ENCODE peak calls at places on chromosomes 12 and 14, in ten cellular contexts. One of them, this sample, is unnamed. For H3K27me3, the result is how much of the 10 kb centered on the place peaks cover.

GRCh38 chr14:102525213-102526143 is 15.9 kb upstream of the ANKRD9 start:
- DNase-seq in sigmoid colon: no peak
- DNase-seq in CD8-positive, alpha-beta memory T cell: no peak
- DNase-seq in neuronal stem cell: no peak
- DNase-seq in AG04450: no peak
- DNase-seq in lower lobe of right lung: no peak
- DNase-seq in HCT116: peak
- DNase-seq in tibial artery: no peak
- DNase-seq in aorta: no peak
- DNase-seq in suprapubic skin: no peak
- DNase-seq in this sample: no peak

GRCh38 chr12:109130297-109130696 is 13.9 kb downstream of the ACACB start:
- DNase-seq in sigmoid colon: peak
- DNase-seq in aorta: no peak
- DNase-seq in HCT116: no peak
- DNase-seq in suprapubic skin: peak
- DNase-seq in CD8-positive, alpha-beta memory T cell: no peak
- DNase-seq in tibial artery: no peak
- DNase-seq in AG04450: no peak
- DNase-seq in neuronal stem cell: no peak
- DNase-seq in lower lobe of right lung: no peak
- DNase-seq in this sample: no peak

GRCh38 chr12:46774011-46774633 is 51.7 kb downstream of the SLC38A4 start:
- DNase-seq in sigmoid colon: no peak
- DNase-seq in HCT116: no peak
- DNase-seq in CD8-positive, alpha-beta memory T cell: no peak
- DNase-seq in neuronal stem cell: no peak
- DNase-seq in lower lobe of right lung: no peak
- DNase-seq in aorta: no peak
- DNase-seq in AG04450: no peak
- DNase-seq in tibial artery: no peak
- DNase-seq in suprapubic skin: no peak
- DNase-seq in this sample: no peak

GRCh38 chr12:93223440-93224426 is 154.0 kb upstream of the NUDT4 start:
- DNase-seq in HCT116: no peak
- DNase-seq in AG04450: no peak
- DNase-seq in neuronal stem cell: no peak
- DNase-seq in aorta: no peak
- DNase-seq in sigmoid colon: no peak
- DNase-seq in tibial artery: no peak
- DNase-seq in suprapubic skin: no peak
- DNase-seq in lower lobe of right lung: no peak
- DNase-seq in CD8-positive, alpha-beta memory T cell: no peak
- DNase-seq in this sample: no peak

GRCh38 chr12:94637714-94638113 is 12.6 kb downstream of the TMCC3 start:
- DNase-seq in AG04450: no peak
- DNase-seq in tibial artery: no peak
- DNase-seq in aorta: no peak
- DNase-seq in lower lobe of right lung: no peak
- DNase-seq in suprapubic skin: no peak
- DNase-seq in sigmoid colon: no peak
- DNase-seq in HCT116: no peak
- DNase-seq in neuronal stem cell: no peak
- DNase-seq in CD8-positive, alpha-beta memory T cell: no peak
- DNase-seq in this sample: no peak

GRCh38 chr14:66959437-66960050 is 229.7 kb upstream of the GARIN2 start:
- DNase-seq in suprapubic skin: no peak
- DNase-seq in sigmoid colon: no peak
- DNase-seq in neuronal stem cell: no peak
- DNase-seq in HCT116: no peak
- DNase-seq in AG04450: no peak
- DNase-seq in CD8-positive, alpha-beta memory T cell: no peak
- DNase-seq in lower lobe of right lung: no peak
- DNase-seq in aorta: no peak
- DNase-seq in tibial artery: no peak
- DNase-seq in this sample: no peak

GRCh38 chr12:52041695-52042123 is 9.5 kb upstream of the NR4A1 start:
- DNase-seq in neuronal stem cell: no peak
- DNase-seq in sigmoid colon: peak
- DNase-seq in CD8-positive, alpha-beta memory T cell: peak
- DNase-seq in lower lobe of right lung: no peak
- DNase-seq in AG04450: no peak
- DNase-seq in suprapubic skin: no peak
- DNase-seq in HCT116: no peak
- DNase-seq in aorta: peak
- DNase-seq in tibial artery: no peak
- DNase-seq in this sample: no peak

GRCh38 chr12:121794532-121795028 is 1.1 kb upstream of the RHOF start:
- DNase-seq in HCT116: no peak
- DNase-seq in sigmoid colon: peak
- DNase-seq in aorta: no peak
- DNase-seq in AG04450: no peak
- DNase-seq in tibial artery: no peak
- DNase-seq in lower lobe of right lung: no peak
- DNase-seq in neuronal stem cell: no peak
- DNase-seq in CD8-positive, alpha-beta memory T cell: peak
- DNase-seq in suprapubic skin: no peak
- DNase-seq in this sample: no peak

GRCh38 chr14:106317593-106317992 is 791.2 kb downstream of the TMEM121 start:
- DNase-seq in neuronal stem cell: no peak
- DNase-seq in CD8-positive, alpha-beta memory T cell: no peak
- DNase-seq in tibial artery: no peak
- DNase-seq in HCT116: no peak
- DNase-seq in suprapubic skin: no peak
- DNase-seq in aorta: no peak
- DNase-seq in AG04450: no peak
- DNase-seq in lower lobe of right lung: no peak
- DNase-seq in sigmoid colon: no peak
- DNase-seq in this sample: no peak

GRCh38 chr12:69468237-69469026 is 1.8 kb upstream of the FRS2 start:
- DNase-seq in CD8-positive, alpha-beta memory T cell: no peak
- DNase-seq in tibial artery: no peak
- DNase-seq in AG04450: no peak
- DNase-seq in lower lobe of right lung: no peak
- DNase-seq in sigmoid colon: no peak
- DNase-seq in suprapubic skin: no peak
- DNase-seq in aorta: no peak
- DNase-seq in HCT116: no peak
- DNase-seq in neuronal stem cell: no peak
- DNase-seq in this sample: no peak

GRCh38 chr14:22484638-22485037 is 104.4 kb downstream of the DAD1 start:
- DNase-seq in AG04450: no peak
- DNase-seq in CD8-positive, alpha-beta memory T cell: no peak
- DNase-seq in neuronal stem cell: no peak
- DNase-seq in lower lobe of right lung: no peak
- DNase-seq in tibial artery: no peak
- DNase-seq in HCT116: no peak
- DNase-seq in sigmoid colon: no peak
- DNase-seq in aorta: no peak
- DNase-seq in suprapubic skin: no peak
- DNase-seq in this sample: no peak

DNA sequence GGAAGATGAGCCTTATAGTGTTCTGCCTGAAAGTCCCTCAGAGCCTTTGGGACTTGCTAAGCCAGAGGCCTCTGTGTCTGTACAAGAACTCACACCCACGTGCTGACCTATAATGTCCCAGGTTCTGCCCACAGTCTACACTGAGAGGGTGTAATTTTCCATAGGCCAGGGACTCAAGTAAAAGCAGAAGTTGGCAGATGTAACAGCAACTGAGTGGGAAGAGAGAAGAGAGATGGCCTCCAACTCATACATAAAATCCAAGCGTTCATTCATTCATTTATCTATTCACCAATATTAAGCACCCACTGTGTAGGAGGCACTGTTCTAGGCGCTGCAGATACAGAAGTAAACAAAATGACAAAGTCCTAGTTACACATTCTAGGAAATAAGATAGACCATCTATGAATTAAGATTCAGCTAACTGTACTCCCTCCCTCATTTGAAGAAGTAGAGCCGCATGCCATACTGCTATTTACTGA is 41.7 kb upstream of the MDM1 start:
- DNase-seq in tibial artery: no peak
- DNase-seq in CD8-positive, alpha-beta memory T cell: no peak
- DNase-seq in neuronal stem cell: no peak
- DNase-seq in aorta: no peak
- DNase-seq in AG04450: no peak
- DNase-seq in suprapubic skin: no peak
- DNase-seq in lower lobe of right lung: no peak
- DNase-seq in sigmoid colon: no peak
- DNase-seq in HCT116: no peak
- DNase-seq in this sample: no peak
- H3K4me3 ChIP-seq in tibial artery: no peak
- H3K4me3 ChIP-seq in CD8-positive, alpha-beta memory T cell: no peak
- H3K4me3 ChIP-seq in neuronal stem cell: no peak
- H3K4me3 ChIP-seq in aorta: no peak
- H3K4me3 ChIP-seq in AG04450: no peak
- H3K4me3 ChIP-seq in suprapubic skin: no peak
- H3K4me3 ChIP-seq in lower lobe of right lung: no peak
- H3K4me3 ChIP-seq in sigmoid colon: no peak
- H3K4me3 ChIP-seq in HCT116: no peak
- H3K4me3 ChIP-seq in this sample: no peak

DNA sequence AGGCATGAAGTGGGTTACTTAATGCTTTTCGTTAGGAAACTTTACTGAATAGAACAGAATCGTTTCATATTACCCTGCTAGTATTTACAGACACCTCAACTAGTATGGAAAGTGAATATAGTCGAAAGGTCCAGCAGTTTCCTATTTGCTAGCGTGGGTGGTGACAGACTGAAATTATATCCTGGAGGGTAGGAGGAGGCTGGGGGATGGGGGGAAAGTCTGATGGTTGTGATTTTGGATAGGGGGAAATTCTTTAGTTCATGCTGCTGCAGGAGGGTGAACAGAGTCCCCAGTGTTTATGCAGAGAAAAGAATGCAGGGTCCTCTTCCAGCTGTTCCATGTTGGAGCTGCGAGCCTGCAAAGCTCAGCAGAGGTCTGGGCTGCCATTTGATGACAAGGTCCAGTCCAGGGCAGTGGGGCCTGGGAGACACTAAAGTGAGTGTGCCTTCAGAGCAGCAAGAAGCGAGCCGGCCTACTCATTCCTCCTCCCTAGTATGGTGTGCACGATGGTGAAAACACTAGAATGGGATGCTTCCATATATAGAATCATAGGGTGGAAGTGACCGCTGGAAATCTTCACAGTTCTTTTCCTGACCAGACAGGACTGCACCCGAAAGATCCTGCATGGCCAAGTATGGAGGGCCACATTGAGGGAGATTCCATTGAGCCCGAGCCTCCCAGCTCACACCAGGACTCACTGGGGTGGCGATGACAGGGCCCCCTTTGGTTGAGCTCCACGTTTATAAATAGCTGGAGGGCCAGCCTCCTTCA is 2.1 kb downstream of the SAMD4A start:
- DNase-seq in neuronal stem cell: no peak
- DNase-seq in HCT116: no peak
- DNase-seq in tibial artery: peak
- DNase-seq in sigmoid colon: peak
- DNase-seq in suprapubic skin: no peak
- DNase-seq in aorta: peak
- DNase-seq in AG04450: no peak
- DNase-seq in CD8-positive, alpha-beta memory T cell: no peak
- DNase-seq in lower lobe of right lung: no peak
- DNase-seq in this sample: no peak
- H3K27me3 ChIP-seq in neuronal stem cell: under half
- H3K27me3 ChIP-seq in HCT116: under half
- H3K27me3 ChIP-seq in tibial artery: under half
- H3K27me3 ChIP-seq in sigmoid colon: under half
- H3K27me3 ChIP-seq in suprapubic skin: under half
- H3K27me3 ChIP-seq in aorta: under half
- H3K27me3 ChIP-seq in AG04450: under half
- H3K27me3 ChIP-seq in CD8-positive, alpha-beta memory T cell: under half
- H3K27me3 ChIP-seq in lower lobe of right lung: under half
- H3K27me3 ChIP-seq in this sample: under half

DNA sequence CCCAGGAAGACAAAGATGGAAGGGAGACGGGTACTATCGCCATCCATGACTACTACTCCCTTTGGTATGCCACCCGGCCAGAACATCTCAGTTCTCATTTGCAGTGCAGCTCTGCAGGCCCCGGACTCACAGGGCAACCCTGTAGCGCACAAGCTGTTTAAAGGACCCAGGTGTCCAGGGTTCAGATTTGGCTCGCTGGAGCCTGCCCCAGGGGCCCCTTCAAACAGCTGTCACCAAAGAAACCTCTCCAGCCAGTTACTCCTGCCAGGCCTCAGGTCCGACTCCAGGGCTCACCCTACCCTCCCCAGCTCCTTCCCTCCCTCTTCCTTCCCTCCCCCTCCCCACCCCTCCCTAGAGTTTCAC is 5.5 kb upstream of the CHD4 start:
- DNase-seq in neuronal stem cell: no peak
- DNase-seq in HCT116: no peak
- DNase-seq in lower lobe of right lung: no peak
- DNase-seq in sigmoid colon: no peak
- DNase-seq in suprapubic skin: no peak
- DNase-seq in aorta: no peak
- DNase-seq in CD8-positive, alpha-beta memory T cell: no peak
- DNase-seq in tibial artery: no peak
- DNase-seq in AG04450: no peak
- DNase-seq in this sample: no peak
- H3K4me3 ChIP-seq in neuronal stem cell: peak
- H3K4me3 ChIP-seq in HCT116: peak
- H3K4me3 ChIP-seq in lower lobe of right lung: no peak
- H3K4me3 ChIP-seq in sigmoid colon: peak
- H3K4me3 ChIP-seq in suprapubic skin: peak
- H3K4me3 ChIP-seq in aorta: no peak
- H3K4me3 ChIP-seq in CD8-positive, alpha-beta memory T cell: peak
- H3K4me3 ChIP-seq in tibial artery: peak
- H3K4me3 ChIP-seq in AG04450: peak
- H3K4me3 ChIP-seq in this sample: no peak

GRCh38 chr12:90079811-90080210 is 371.2 kb upstream of the ATP2B1 start:
- DNase-seq in lower lobe of right lung: no peak
- DNase-seq in HCT116: no peak
- DNase-seq in sigmoid colon: no peak
- DNase-seq in CD8-positive, alpha-beta memory T cell: no peak
- DNase-seq in tibial artery: no peak
- DNase-seq in neuronal stem cell: no peak
- DNase-seq in AG04450: no peak
- DNase-seq in aorta: no peak
- DNase-seq in suprapubic skin: no peak
- DNase-seq in this sample: no peak

GRCh38 chr12:90076851-90077319 is 368.2 kb upstream of the ATP2B1 start:
- DNase-seq in aorta: no peak
- DNase-seq in neuronal stem cell: no peak
- DNase-seq in sigmoid colon: no peak
- DNase-seq in suprapubic skin: no peak
- DNase-seq in HCT116: no peak
- DNase-seq in AG04450: no peak
- DNase-seq in CD8-positive, alpha-beta memory T cell: no peak
- DNase-seq in tibial artery: no peak
- DNase-seq in lower lobe of right lung: no peak
- DNase-seq in this sample: no peak

GRCh38 chr12:90075685-90076084 is 367.0 kb upstream of the ATP2B1 start:
- DNase-seq in aorta: no peak
- DNase-seq in sigmoid colon: no peak
- DNase-seq in neuronal stem cell: no peak
- DNase-seq in AG04450: no peak
- DNase-seq in HCT116: no peak
- DNase-seq in suprapubic skin: no peak
- DNase-seq in CD8-positive, alpha-beta memory T cell: no peak
- DNase-seq in lower lobe of right lung: no peak
- DNase-seq in tibial artery: no peak
- DNase-seq in this sample: no peak

GRCh38 chr12:90080616-90081015 is 372.0 kb upstream of the ATP2B1 start:
- DNase-seq in suprapubic skin: no peak
- DNase-seq in AG04450: no peak
- DNase-seq in CD8-positive, alpha-beta memory T cell: no peak
- DNase-seq in aorta: no peak
- DNase-seq in lower lobe of right lung: no peak
- DNase-seq in tibial artery: no peak
- DNase-seq in sigmoid colon: no peak
- DNase-seq in HCT116: no peak
- DNase-seq in neuronal stem cell: no peak
- DNase-seq in this sample: no peak

GRCh38 chr12:90078344-90078743 is 369.7 kb upstream of the ATP2B1 start:
- DNase-seq in sigmoid colon: no peak
- DNase-seq in tibial artery: no peak
- DNase-seq in CD8-positive, alpha-beta memory T cell: no peak
- DNase-seq in neuronal stem cell: no peak
- DNase-seq in lower lobe of right lung: no peak
- DNase-seq in suprapubic skin: no peak
- DNase-seq in HCT116: no peak
- DNase-seq in AG04450: no peak
- DNase-seq in aorta: no peak
- DNase-seq in this sample: no peak
- H3K27me3 ChIP-seq in sigmoid colon: under half
- H3K27me3 ChIP-seq in tibial artery: under half
- H3K27me3 ChIP-seq in CD8-positive, alpha-beta memory T cell: under half
- H3K27me3 ChIP-seq in neuronal stem cell: under half
- H3K27me3 ChIP-seq in lower lobe of right lung: under half
- H3K27me3 ChIP-seq in suprapubic skin: under half
- H3K27me3 ChIP-seq in HCT116: under half
- H3K27me3 ChIP-seq in AG04450: under half
- H3K27me3 ChIP-seq in aorta: under half
- H3K27me3 ChIP-seq in this sample: under half